ENCODE peak calls at places on chromosomes 11 and 22, in seven cellular contexts. One of them, this sample, is unnamed.

GRCh38 chr11:134476435-134477021 is 64.5 kb upstream of the B3GAT1 start:
- DNase-seq in K562: no peak
- DNase-seq in GM12878: no peak
- DNase-seq in HepG2: no peak
- DNase-seq in HCT116: no peak
- DNase-seq in H1: peak; percentile 38
- DNase-seq in SK-N-SH: no peak
- DNase-seq in this sample: peak; percentile 83

GRCh38 chr22:35442471-35442870 is 42.5 kb downstream of the MCM5 start:
- DNase-seq in K562: no peak
- DNase-seq in GM12878: no peak
- DNase-seq in SK-N-SH: no peak
- DNase-seq in HCT116: no peak
- DNase-seq in HepG2: no peak
- DNase-seq in H1: no peak
- DNase-seq in this sample: no peak

GRCh38 chr11:7632211-7632610 is 41.1 kb downstream of the CYB5R2 start:
- DNase-seq in GM12878: no peak
- DNase-seq in HepG2: no peak
- DNase-seq in K562: no peak
- DNase-seq in H1: no peak
- DNase-seq in SK-N-SH: no peak
- DNase-seq in HCT116: no peak
- DNase-seq in this sample: no peak

GRCh38 chr11:69326622-69327219 is 32.8 kb downstream of the MYEOV start:
- DNase-seq in GM12878: no peak
- DNase-seq in K562: no peak
- DNase-seq in SK-N-SH: no peak
- DNase-seq in HepG2: no peak
- DNase-seq in H1: no peak
- DNase-seq in HCT116: no peak
- DNase-seq in this sample: no peak

GRCh38 chr11:77517226-77517625 is 43.3 kb upstream of the PAK1 start:
- DNase-seq in HCT116: no peak
- DNase-seq in K562: no peak
- DNase-seq in SK-N-SH: no peak
- DNase-seq in HepG2: no peak
- DNase-seq in H1: no peak
- DNase-seq in GM12878: no peak
- DNase-seq in this sample: no peak

GRCh38 chr11:58446294-58446693 is 4.3 kb upstream of the OR5B12 start:
- DNase-seq in HCT116: no peak
- DNase-seq in HepG2: no peak
- DNase-seq in H1: no peak
- DNase-seq in SK-N-SH: no peak
- DNase-seq in K562: no peak
- DNase-seq in GM12878: no peak
- DNase-seq in this sample: no peak

GRCh38 chr11:22539851-22540376 is 85.7 kb downstream of the FANCF start:
- DNase-seq in GM12878: no peak
- DNase-seq in H1: no peak
- DNase-seq in HCT116: no peak
- DNase-seq in SK-N-SH: peak; percentile 33
- DNase-seq in HepG2: peak; percentile 9
- DNase-seq in K562: no peak
- DNase-seq in this sample: peak; percentile 58

GRCh38 chr11:111696556-111696955 is 69.6 kb downstream of the PPP2R1B start:
- DNase-seq in HepG2: no peak
- DNase-seq in H1: no peak
- DNase-seq in HCT116: no peak
- DNase-seq in GM12878: no peak
- DNase-seq in K562: no peak
- DNase-seq in SK-N-SH: no peak
- DNase-seq in this sample: no peak

GRCh38 chr11:128603752-128604472 is 16.6 kb upstream of the ETS1 start:
- DNase-seq in K562: no peak
- DNase-seq in HepG2: no peak
- DNase-seq in H1: no peak
- DNase-seq in GM12878: peak; percentile 44
- DNase-seq in SK-N-SH: no peak
- DNase-seq in HCT116: no peak
- DNase-seq in this sample: peak; percentile 44

GRCh38 chr11:69521461-69521860 is 40.0 kb downstream of the LINC01488 start:
- DNase-seq in HepG2: no peak
- DNase-seq in H1: peak; percentile 62
- DNase-seq in SK-N-SH: no peak
- DNase-seq in GM12878: no peak
- DNase-seq in K562: no peak
- DNase-seq in HCT116: no peak
- DNase-seq in this sample: peak; percentile 78

GRCh38 chr22:44286673-44287072 is 26.1 kb downstream of the SHISAL1 start:
- DNase-seq in SK-N-SH: no peak
- DNase-seq in H1: no peak
- DNase-seq in GM12878: no peak
- DNase-seq in HepG2: no peak
- DNase-seq in K562: no peak
- DNase-seq in HCT116: no peak
- DNase-seq in this sample: no peak
- TF ChIP-seq JUND in SK-N-SH: no peak
- TF ChIP-seq JUND in H1: no peak
- TF ChIP-seq JUND in GM12878: no peak
- TF ChIP-seq JUND in HepG2: no peak
- TF ChIP-seq JUND in K562: no peak
- TF ChIP-seq JUND in HCT116: no peak
- TF ChIP-seq JUND in this sample: no peak

DNA sequence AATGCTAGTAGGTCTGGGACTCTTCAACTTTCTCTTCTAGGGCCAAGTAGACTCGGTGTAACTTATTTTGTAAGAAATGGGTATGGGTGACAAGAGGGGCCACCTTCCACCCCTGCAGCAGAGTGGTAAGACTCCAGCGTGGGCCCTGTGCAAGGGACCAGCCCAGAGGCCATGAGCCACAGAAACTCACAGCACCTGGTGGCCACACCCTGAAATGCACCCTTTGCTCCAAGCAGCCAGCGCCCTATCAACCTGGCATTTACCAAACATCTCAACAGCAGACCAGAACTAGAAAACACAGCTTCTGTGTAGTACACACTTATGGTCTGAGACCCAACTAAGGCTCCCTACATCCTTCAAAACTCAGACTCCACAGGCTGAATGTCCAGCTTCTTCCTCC is 5.7 kb downstream of the CDCA5 start:
- DNase-seq in K562: peak; percentile 66
- DNase-seq in GM12878: no peak
- DNase-seq in HCT116: peak; percentile 29
- DNase-seq in HepG2: peak; percentile 49
- DNase-seq in H1: no peak
- DNase-seq in SK-N-SH: peak; percentile 68
- DNase-seq in this sample: peak; percentile 52
- TF ChIP-seq JUND in K562: no peak
- TF ChIP-seq JUND in GM12878: no peak
- TF ChIP-seq JUND in HCT116: no peak
- TF ChIP-seq JUND in HepG2: no peak
- TF ChIP-seq JUND in H1: no peak
- TF ChIP-seq JUND in SK-N-SH: no peak
- TF ChIP-seq JUND in this sample: no peak

GRCh38 chr11:84740050-84740449 is 887.1 kb downstream of the DLG2 start:
- DNase-seq in HepG2: no peak
- DNase-seq in SK-N-SH: no peak
- DNase-seq in HCT116: no peak
- DNase-seq in K562: no peak
- DNase-seq in H1: no peak
- DNase-seq in GM12878: no peak
- DNase-seq in this sample: no peak
- TF ChIP-seq JUND in HepG2: no peak
- TF ChIP-seq JUND in SK-N-SH: no peak
- TF ChIP-seq JUND in HCT116: no peak
- TF ChIP-seq JUND in K562: no peak
- TF ChIP-seq JUND in H1: no peak
- TF ChIP-seq JUND in GM12878: no peak
- TF ChIP-seq JUND in this sample: no peak

GRCh38 chr22:19941365-19942070 is at the start of the genes COMT and TXNRD2:
- DNase-seq in HCT116: no peak
- DNase-seq in H1: no peak
- DNase-seq in HepG2: no peak
- DNase-seq in SK-N-SH: peak; percentile 96
- DNase-seq in K562: peak; percentile 100
- DNase-seq in GM12878: no peak
- DNase-seq in this sample: peak; percentile 71
- TF ChIP-seq JUND in HCT116: no peak
- TF ChIP-seq JUND in H1: no peak
- TF ChIP-seq JUND in HepG2: no peak
- TF ChIP-seq JUND in SK-N-SH: no peak
- TF ChIP-seq JUND in K562: peak; percentile 70
- TF ChIP-seq JUND in GM12878: no peak
- TF ChIP-seq JUND in this sample: no peak